ENCODE peak calls at places on chromosomes 5 and 9, in six cellular contexts. G is Peyer's patch, X is stomach, F is right lobe of liver, V is heart left ventricle, A is spleen. W is an unnamed sample. For H3K4me1, the result is how much of the 10 kb centered on the place peaks cover.

GRCh38 chr5:68898961-68899471 is 194.8 kb upstream of the SLC30A5 start:
- DNase-seq in G (no peak), X (no peak), F (no peak), V (no peak), A (no peak), W (no peak)

GRCh38 chr9:120289990-120290925 is 289.7 kb downstream of the CDK5RAP2 start:
- DNase-seq in G (no peak), X (no peak), F (no peak), V (no peak), A (no peak), W (no peak)

GRCh38 chr5:129382921-129383672 is 77.0 kb upstream of the ADAMTS19 start:
- DNase-seq in G (no peak), X (no peak), F (no peak), V (no peak), A (no peak), W (no peak)

GRCh38 chr9:7879551-7880245 is 80.1 kb upstream of the DMAC1 start:
- DNase-seq in G (no peak), X (no peak), F (no peak), V (no peak), A (no peak), W (no peak)

GRCh38 chr5:138179277-138179857 is 455 bp downstream of the KIF20A start:
- DNase-seq in G (no peak), X (no peak), F (no peak), V (no peak), A (no peak), W (no peak)

GRCh38 chr9:86034863-86035734 is 64.3 kb downstream of the GOLM1 start:
- DNase-seq in G (no peak), X (peak), F (no peak), V (no peak), A (no peak), W (no peak)

GRCh38 chr9:119003218-119003617 is 366.0 kb downstream of the BRINP1 start:
- DNase-seq in G (no peak), X (no peak), F (no peak), V (no peak), A (no peak), W (no peak)

GRCh38 chr5:64180661-64181343 is 15.2 kb downstream of the RNF180 start:
- DNase-seq in G (no peak), X (no peak), F (no peak), V (no peak), A (no peak), W (no peak)

GRCh38 chr5:98416541-98416940 is 356.9 kb upstream of the RGMB start:
- DNase-seq in G (no peak), X (no peak), F (no peak), V (no peak), A (no peak), W (no peak)

GRCh38 chr5:76958976-76959767 is 6.3 kb downstream of the CRHBP start:
- DNase-seq in G (no peak), X (no peak), F (no peak), V (no peak), A (no peak), W (no peak)

GRCh38 chr5:146890733-146891440 is 12.3 kb upstream of the PPP2R2B start:
- DNase-seq in G (no peak), X (no peak), F (no peak), V (no peak), A (no peak), W (no peak)

GRCh38 chr5:9149988-9150387 is 395.9 kb downstream of the SEMA5A start:
- DNase-seq in G (no peak), X (no peak), F (no peak), V (no peak), A (no peak), W (no peak)

GRCh38 chr5:79962580-79963222 is 28.4 kb downstream of the MTX3 start:
- DNase-seq in G (no peak), X (no peak), F (no peak), V (no peak), A (no peak), W (no peak)

GRCh38 chr9:105662184-105663104 is at the start of gene TAL2:
- DNase-seq in G (no peak), X (no peak), F (no peak), V (no peak), A (no peak), W (no peak)

GRCh38 chr5:109125755-109126429 is 283.9 kb downstream of the PJA2 start:
- DNase-seq in G (no peak), X (no peak), F (no peak), V (no peak), A (no peak), W (no peak)

GRCh38 chr9:129069128-129069824 is 11.6 kb upstream of the DOLPP1 start:
- DNase-seq in G (peak), X (peak), F (peak), V (peak), A (peak), W (peak)
- TF ChIP-seq POLR2A in G (no peak), X (no peak), F (peak), V (no peak), A (no peak), W (no peak)

GRCh38 chr9:134176599-134176968 is 12.2 kb upstream of the RNU6ATAC start:
- DNase-seq in G (no peak), X (no peak), F (no peak), V (no peak), A (no peak), W (no peak)

GRCh38 chr9:134178394-134178780 is 14.0 kb upstream of the RNU6ATAC start:
- DNase-seq in G (no peak), X (no peak), F (no peak), V (peak), A (peak), W (no peak)

GRCh38 chr9:134175808-134176598 is 11.6 kb upstream of the RNU6ATAC start:
- DNase-seq in G (no peak), X (no peak), F (peak), V (peak), A (peak), W (no peak)

GRCh38 chr9:134177624-134178393 is 13.4 kb upstream of the RNU6ATAC start:
- DNase-seq in G (no peak), X (no peak), F (peak), V (peak), A (peak), W (peak)

GRCh38 chr9:134177186-134177585 is 12.8 kb upstream of the RNU6ATAC start:
- DNase-seq in G (no peak), X (no peak), F (peak), V (no peak), A (no peak), W (no peak)
- H3K4me1 ChIP-seq in G (under half), X (under half), F (half or more), V (under half), A (under half), W (under half)

DNA sequence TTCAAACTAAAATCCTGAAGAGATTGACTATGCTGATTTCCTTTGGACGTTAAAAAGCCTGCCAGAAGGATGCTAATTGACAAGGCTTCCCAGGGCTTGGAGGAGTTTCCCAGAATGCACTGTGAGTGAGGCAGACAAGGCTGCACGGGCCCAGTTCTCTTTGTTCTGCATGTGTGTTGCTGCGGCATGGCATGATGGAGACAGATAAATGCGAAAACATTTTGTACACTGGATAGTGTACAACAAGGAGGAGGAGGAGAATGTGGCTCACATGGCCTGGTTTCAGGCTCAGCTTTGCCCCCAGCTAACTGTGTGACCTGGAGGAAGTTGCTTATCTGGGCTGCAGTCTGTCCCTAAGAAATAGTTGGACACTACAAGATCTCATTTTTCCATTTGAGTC is 135.5 kb upstream of the CPEB4 start:
- DNase-seq in G (no peak), X (no peak), F (no peak), V (no peak), A (no peak), W (no peak)
- TF ChIP-seq POLR2A in G (no peak), X (no peak), F (no peak), V (no peak), A (no peak), W (no peak)

GRCh38 chr5:13249854-13250253 is 694.6 kb downstream of the DNAH5 start:
- DNase-seq in G (no peak), X (no peak), F (no peak), V (no peak), A (no peak), W (no peak)

GRCh38 chr5:13244151-13244550 is 700.3 kb downstream of the DNAH5 start:
- DNase-seq in G (no peak), X (no peak), F (no peak), V (no peak), A (peak), W (no peak)

GRCh38 chr5:13248236-13248635 is 696.3 kb downstream of the DNAH5 start:
- DNase-seq in G (no peak), X (no peak), F (no peak), V (no peak), A (no peak), W (no peak)

GRCh38 chr5:13250450-13251291 is 693.8 kb downstream of the DNAH5 start:
- DNase-seq in G (no peak), X (no peak), F (no peak), V (no peak), A (no peak), W (no peak)

DNA sequence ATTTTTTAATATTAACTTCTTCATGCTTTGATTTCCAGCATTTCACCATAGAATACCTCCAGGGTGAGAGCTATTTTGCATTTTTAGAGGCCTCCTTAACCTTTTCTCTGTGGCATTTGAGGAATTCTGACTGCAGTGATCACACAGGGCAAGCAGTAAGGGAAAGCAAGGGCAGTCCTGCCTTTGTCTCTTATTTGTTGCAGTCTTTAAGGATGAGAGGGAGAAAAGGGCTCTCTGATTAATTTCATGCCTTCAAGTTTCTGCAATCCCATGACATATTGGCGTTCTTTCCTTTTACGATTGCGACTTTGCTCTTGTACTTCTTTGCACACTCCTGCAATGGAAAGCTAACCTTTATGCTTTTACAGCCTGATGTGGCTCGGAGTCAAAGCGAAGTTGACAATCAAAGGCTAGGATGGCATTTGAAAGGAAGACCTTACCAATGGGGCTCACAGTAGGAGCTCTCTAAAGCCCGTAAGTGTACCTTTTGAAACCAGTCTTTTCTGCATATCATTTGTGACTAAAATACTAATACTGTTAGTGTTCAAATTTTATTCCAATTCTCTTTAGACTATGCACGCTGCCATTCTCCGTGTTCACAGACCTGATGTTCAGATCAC is 698.4 kb downstream of the DNAH5 start:
- DNase-seq in G (no peak), X (no peak), F (no peak), V (no peak), A (no peak), W (no peak)
- H3K4me1 ChIP-seq in G (under half), X (under half), F (under half), V (under half), A (under half), W (under half)

DNA sequence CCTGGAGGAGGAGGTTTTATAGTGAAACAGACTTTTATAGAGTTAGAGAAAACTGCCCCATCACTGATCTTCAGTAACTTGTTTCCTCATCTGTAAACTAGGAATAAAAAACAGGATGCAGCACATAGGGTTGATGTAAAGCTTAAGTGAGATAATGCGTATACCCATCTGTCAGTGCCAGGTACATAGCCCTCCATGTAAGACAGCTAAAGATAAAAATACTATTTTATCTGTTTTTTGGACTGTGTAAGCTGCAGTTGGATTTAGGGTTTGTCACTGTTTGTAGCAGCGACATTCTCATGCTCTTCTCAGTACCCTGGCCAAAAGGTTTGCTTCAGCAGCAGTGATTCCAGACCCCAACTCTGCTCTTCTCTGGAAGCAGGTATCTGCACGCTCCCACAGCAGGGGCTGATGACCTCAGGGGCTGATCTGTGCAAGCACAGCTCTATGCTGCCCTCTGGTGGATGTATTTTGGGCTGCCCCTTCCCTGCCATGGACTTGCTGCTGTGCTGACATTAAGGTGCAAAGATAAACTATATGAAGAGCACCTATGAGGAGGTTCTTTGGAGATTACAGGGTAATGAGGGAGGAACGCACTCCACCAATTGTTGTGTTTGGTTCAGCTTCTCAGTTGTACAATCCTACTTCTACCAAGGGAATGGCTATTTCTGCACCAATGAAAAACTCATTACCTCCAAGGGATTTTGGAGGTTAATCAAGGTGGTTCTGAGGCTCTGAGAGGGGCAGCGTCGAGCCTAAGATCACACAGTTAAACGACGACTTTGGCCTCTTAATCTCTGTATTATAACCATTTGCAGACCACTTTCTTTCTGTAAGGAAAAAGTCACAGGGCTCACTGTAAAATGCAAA is 13.1 kb downstream of the HMHB1 start:
- DNase-seq in G (peak), X (peak), F (peak), V (peak), A (peak), W (peak)
- TF ChIP-seq POLR2A in G (no peak), X (no peak), F (no peak), V (no peak), A (no peak), W (no peak)